ENCODE peak calls at places on chromosomes 2 and 18, in six cellular contexts. G, B, X, I, D and Y are unnamed samples. For H3K4me1, the result is how much of the 10 kb centered on the place peaks cover.

GRCh38 chr2:38540580-38541290 is 62.0 kb downstream of the HNRNPLL start:
- DNase-seq in D (no peak), I (no peak), X (no peak), B (no peak), G (no peak), Y (no peak)

GRCh38 chr2:70726186-70726585 is 41.8 kb downstream of the ADD2 start:
- DNase-seq in G (no peak), D (no peak), X (no peak), B (no peak), I (no peak), Y (no peak)

GRCh38 chr2:176435691-176436215 is 166.5 kb downstream of the MTX2 start:
- DNase-seq in G (no peak), D (no peak), X (no peak), I (no peak), B (no peak), Y (no peak)

GRCh38 chr18:12516049-12516677 is 108.4 kb downstream of the PRELID3A start:
- DNase-seq in X (no peak), D (no peak), I (no peak), B (no peak), G (peak), Y (no peak)

GRCh38 chr2:19250906-19251305 is 107.5 kb downstream of the OSR1 start:
- DNase-seq in G (no peak), D (no peak), X (no peak), B (no peak), I (no peak), Y (no peak)

GRCh38 chr2:145723872-145724271 is 1204.0 kb upstream of the ZEB2 start:
- DNase-seq in I (no peak), D (no peak), B (no peak), X (no peak), G (no peak), Y (no peak)

GRCh38 chr18:79385749-79386341 is 9.9 kb upstream of the NFATC1 start:
- DNase-seq in X (no peak), I (no peak), G (no peak), D (no peak), B (no peak), Y (no peak)

GRCh38 chr2:26846334-26846863 is 1.5 kb upstream of the DPYSL5 start:
- DNase-seq in G (peak), B (peak), D (peak), I (peak), X (peak), Y (no peak)

GRCh38 chr18:10081477-10081876 is 167.7 kb downstream of the VAPA start:
- DNase-seq in X (no peak), B (no peak), I (no peak), D (no peak), G (peak), Y (no peak)

GRCh38 chr2:109703076-109703475 is 88.9 kb downstream of the SOWAHC start:
- DNase-seq in G (no peak), X (no peak), I (no peak), B (no peak), D (peak), Y (no peak)

GRCh38 chr2:203737360-203737759 is 30.9 kb downstream of the CD28 start:
- DNase-seq in D (peak), G (peak), B (no peak), X (no peak), I (no peak), Y (no peak)

GRCh38 chr2:62999905-63000304 is 50.7 kb upstream of the OTX1 start:
- DNase-seq in I (no peak), X (no peak), G (no peak), D (peak), B (no peak), Y (no peak)

GRCh38 chr2:157840568-157841156 is 35.5 kb downstream of the ACVR1 start:
- DNase-seq in I (peak), D (no peak), G (peak), B (no peak), X (no peak), Y (no peak)

GRCh38 chr18:47215554-47216138 is 35.8 kb downstream of the SKOR2 start:
- DNase-seq in B (peak), D (peak), I (no peak), G (peak), X (no peak), Y (no peak)

GRCh38 chr2:153871231-153872221 is at the start of gene GALNT13:
- DNase-seq in B (no peak), G (no peak), D (peak), X (no peak), I (peak), Y (peak)

GRCh38 chr2:36169843-36170242 is 185.7 kb upstream of the CRIM1 start:
- DNase-seq in B (no peak), I (no peak), X (no peak), D (no peak), G (no peak), Y (no peak)

GRCh38 chr2:215238485-215239098 is 73.3 kb upstream of the ATIC start:
- DNase-seq in G (no peak), X (no peak), I (no peak), B (no peak), D (no peak), Y (no peak)

GRCh38 chr2:40332096-40332826 is 119.6 kb downstream of the SLC8A1 start:
- DNase-seq in D (peak), G (peak), X (no peak), I (no peak), B (no peak), Y (no peak)

GRCh38 chr2:68766378-68766845 is 31.8 kb downstream of the ARHGAP25 start:
- DNase-seq in X (no peak), G (peak), I (peak), D (no peak), B (peak), Y (peak)

GRCh38 chr2:229927817-229928321 is 5.6 kb downstream of the FBXO36 start:
- DNase-seq in D (peak), G (peak), B (no peak), X (peak), I (no peak), Y (no peak)

GRCh38 chr2:207692206-207693065 is 19.0 kb upstream of the CCNYL1 start:
- DNase-seq in X (no peak), G (peak), I (no peak), D (peak), B (peak), Y (no peak)

GRCh38 chr18:23929362-23929940 is 85.1 kb upstream of the TTC39C start:
- DNase-seq in G (no peak), X (no peak), B (no peak), I (no peak), D (no peak), Y (no peak)

GRCh38 chr2:164306872-164307271 is 314.4 kb downstream of the GRB14 start:
- DNase-seq in D (no peak), G (no peak), B (no peak), I (no peak), X (no peak), Y (no peak)

GRCh38 chr2:184030978-184031377 is 567.4 kb upstream of the ZNF804A start:
- DNase-seq in D (no peak), G (no peak), I (no peak), B (no peak), X (no peak), Y (no peak)

GRCh38 chr18:28469946-28470345 is 293.0 kb upstream of the CDH2 start:
- DNase-seq in D (no peak), I (no peak), X (no peak), G (no peak), B (no peak), Y (no peak)

GRCh38 chr2:47499093-47499492 is 96.1 kb downstream of the MSH2 start:
- DNase-seq in I (no peak), X (no peak), D (no peak), B (no peak), G (no peak), Y (no peak)

GRCh38 chr2:168034586-168034985 is 212.8 kb downstream of the STK39 start:
- DNase-seq in D (no peak), X (no peak), I (no peak), G (no peak), B (no peak), Y (no peak)

GRCh38 chr2:2270808-2271415 is 60.2 kb downstream of the MYT1L start:
- DNase-seq in D (no peak), I (no peak), X (no peak), B (no peak), G (no peak), Y (no peak)

GRCh38 chr2:7007846-7008741 is 90.9 kb downstream of the RNF144A start:
- DNase-seq in G (no peak), D (peak), X (no peak), B (peak), I (peak), Y (peak)

GRCh38 chr2:117703868-117704267 is 110.6 kb upstream of the DDX18 start:
- DNase-seq in I (no peak), B (no peak), G (no peak), D (no peak), X (no peak), Y (no peak)

GRCh38 chr2:20796374-20796791 is 26.5 kb downstream of the LDAH start:
- DNase-seq in B (peak), D (no peak), I (no peak), X (no peak), G (peak), Y (no peak)

GRCh38 chr2:207091175-207091574 is 74.6 kb downstream of the KLF7 start:
- DNase-seq in G (no peak), B (no peak), X (no peak), I (no peak), D (no peak), Y (no peak)

GRCh38 chr2:111054791-111055627 is 65.7 kb upstream of the BCL2L11 start:
- DNase-seq in G (no peak), B (no peak), D (no peak), I (no peak), X (no peak), Y (no peak)

GRCh38 chr2:71100195-71100964 is 29.6 kb downstream of the MCEE start:
- DNase-seq in I (peak), G (peak), X (peak), B (peak), D (peak), Y (no peak)

GRCh38 chr18:10239138-10239537 is 215.3 kb upstream of the APCDD1 start:
- DNase-seq in I (no peak), G (peak), D (no peak), X (no peak), B (peak), Y (no peak)

GRCh38 chr2:85247591-85247990 is 80.2 kb downstream of the TGOLN2 start:
- DNase-seq in B (no peak), D (no peak), I (no peak), G (no peak), X (no peak), Y (no peak)

GRCh38 chr2:65488527-65488926 is 56.1 kb upstream of the SPRED2 start:
- DNase-seq in G (no peak), B (no peak), D (no peak), X (no peak), I (no peak), Y (no peak)

GRCh38 chr2:128797533-128797932 is 478.9 kb upstream of the HS6ST1 start:
- DNase-seq in B (no peak), I (no peak), X (no peak), D (no peak), G (no peak), Y (peak)

GRCh38 chr2:118857677-118858484 is 10.4 kb upstream of the EN1 start:
- DNase-seq in B (no peak), D (no peak), X (no peak), I (no peak), G (no peak), Y (no peak)

GRCh38 chr2:191867507-191867847 is 20.6 kb upstream of the CAVIN2 start:
- DNase-seq in D (no peak), G (no peak), B (no peak), I (no peak), X (no peak), Y (no peak)

GRCh38 chr2:191870744-191871143 is 23.9 kb upstream of the CAVIN2 start:
- DNase-seq in X (no peak), I (no peak), B (no peak), D (no peak), G (no peak), Y (no peak)

GRCh38 chr2:191866675-191867506 is 20.0 kb upstream of the CAVIN2 start:
- DNase-seq in B (peak), G (peak), I (no peak), D (peak), X (peak), Y (no peak)

GRCh38 chr2:191869781-191870180 is 22.9 kb upstream of the CAVIN2 start:
- DNase-seq in X (no peak), B (no peak), D (peak), G (no peak), I (no peak), Y (no peak)

DNA sequence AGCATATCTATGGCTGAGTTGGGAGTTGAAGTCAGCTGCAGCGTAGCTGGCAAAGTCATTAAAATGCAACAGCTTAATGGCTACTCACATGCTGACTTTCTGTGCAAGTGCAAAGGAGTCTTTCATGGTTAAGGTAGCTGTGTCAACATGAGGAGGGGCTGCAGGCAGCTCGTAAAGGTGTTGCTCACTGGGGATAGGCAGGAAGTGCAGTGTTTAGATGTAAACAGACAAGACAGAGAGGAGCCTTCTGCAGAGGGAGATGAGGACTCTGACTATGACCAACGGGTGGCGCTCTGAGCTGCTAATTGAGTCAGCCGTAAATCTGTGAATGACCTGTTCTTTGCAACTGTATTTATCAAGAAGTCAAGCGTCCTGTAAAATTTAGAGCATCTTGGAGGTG is 22.3 kb upstream of the CAVIN2 start:
- DNase-seq in I (no peak), D (peak), G (peak), X (no peak), B (no peak), Y (no peak)
- TF ChIP-seq CTCF in I (no peak), D (peak), G (peak), X (peak), B (no peak), Y (no peak)

GRCh38 chr2:222391866-222392265 is 32.5 kb upstream of the SGPP2 start:
- DNase-seq in X (no peak), B (no peak), G (no peak), I (no peak), D (no peak), Y (no peak)
- H3K27ac ChIP-seq in X (no peak), B (no peak), G (no peak), I (no peak), D (no peak), Y (no peak)

GRCh38 chr2:121539722-121540469 is 9.2 kb downstream of the RNU4ATAC start:
- DNase-seq in B (no peak), G (peak), I (no peak), D (no peak), X (no peak), Y (no peak)
- H3K4me1 ChIP-seq in B (half or more), G (under half), I (under half), D (under half), X (under half), Y (under half)

DNA sequence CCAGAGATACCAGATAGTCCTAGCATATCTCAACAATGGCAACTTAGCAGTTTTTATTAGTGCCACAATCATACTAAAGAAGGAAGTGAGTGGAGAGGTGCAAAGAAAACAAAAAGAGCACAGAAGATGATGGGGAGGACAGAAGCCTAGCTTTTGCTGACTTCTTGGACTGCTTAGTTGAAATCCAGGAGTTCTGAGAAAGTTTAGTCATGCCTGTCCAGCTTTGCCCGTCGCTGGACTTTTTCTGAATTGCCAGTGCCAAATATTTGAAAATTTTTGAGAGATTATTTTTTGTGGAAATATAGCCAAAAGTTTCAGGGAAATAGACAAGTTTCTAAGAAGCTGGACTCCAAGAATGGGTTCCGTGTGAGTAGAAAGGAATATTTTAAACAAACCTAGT is 558.7 kb upstream of the TNP1 start:
- DNase-seq in X (no peak), G (no peak), D (no peak), I (no peak), B (no peak), Y (no peak)
- TF ChIP-seq CTCF in X (no peak), G (no peak), D (no peak), I (no peak), B (no peak), Y (no peak)